ENCODE peak calls at places on chromosomes 16 and 17, in six cellular contexts. I is MV-4-11, W is colonic mucosa, G is T-cell, K is heart left ventricle, A is lower lobe of right lung. Y is an unnamed sample.

GRCh38 chr16:4693956-4694663 is 748 bp downstream of the NUDT16L1 start:
- DNase-seq in I (no peak), W (peak; percentile 60), G (peak; percentile 56), K (no peak), A (peak; percentile 67), Y (peak; percentile 89)

GRCh38 chr17:59346341-59346740 is 14.9 kb downstream of the YPEL2 start:
- DNase-seq in I (no peak), W (no peak), G (no peak), K (no peak), A (no peak), Y (no peak)

GRCh38 chr16:24508614-24509013 is 30.8 kb upstream of the RBBP6 start:
- DNase-seq in I (no peak), W (no peak), G (no peak), K (no peak), A (no peak), Y (no peak)

GRCh38 chr17:47277921-47278320 is 24.3 kb downstream of the ITGB3 start:
- DNase-seq in I (no peak), W (no peak), G (no peak), K (no peak), A (no peak), Y (no peak)

GRCh38 chr16:57145964-57146647 is 39.7 kb downstream of the PSME3IP1 start:
- DNase-seq in I (peak; percentile 25), W (no peak), G (no peak), K (no peak), A (no peak), Y (no peak)

GRCh38 chr16:50859628-50860360 is 117.9 kb downstream of the CYLD start:
- DNase-seq in I (no peak), W (peak; percentile 24), G (no peak), K (no peak), A (no peak), Y (peak; percentile 51)

GRCh38 chr17:69757794-69758430 is 317.1 kb upstream of the KCNJ16 start:
- DNase-seq in I (peak; percentile 93), W (no peak), G (no peak), K (no peak), A (no peak), Y (no peak)

GRCh38 chr17:17076066-17076465 is 33.8 kb downstream of the MPRIP start:
- DNase-seq in I (no peak), W (no peak), G (no peak), K (no peak), A (peak; percentile 15), Y (peak; percentile 26)

GRCh38 chr17:58394534-58395223 is 22.7 kb downstream of the RNF43 start:
- DNase-seq in I (no peak), W (peak; percentile 54), G (no peak), K (no peak), A (no peak), Y (no peak)

GRCh38 chr16:71789136-71789535 is 19.5 kb downstream of the AP1G1 start:
- DNase-seq in I (no peak), W (no peak), G (no peak), K (no peak), A (no peak), Y (no peak)

GRCh38 chr16:68732068-68732680 is 4.9 kb upstream of the CDH1 start:
- DNase-seq in I (no peak), W (peak; percentile 95), G (no peak), K (no peak), A (peak; percentile 84), Y (peak; percentile 87)

GRCh38 chr16:65543781-65544740 is 422.2 kb upstream of the CDH11 start:
- DNase-seq in I (no peak), W (no peak), G (no peak), K (no peak), A (no peak), Y (no peak)

GRCh38 chr17:67258836-67259468 is 14.0 kb upstream of the HELZ start:
- DNase-seq in I (peak; percentile 67), W (no peak), G (no peak), K (no peak), A (no peak), Y (no peak)

GRCh38 chr17:64155751-64156544 is 26.0 kb upstream of the ERN1 start:
- DNase-seq in I (no peak), W (peak; percentile 32), G (no peak), K (peak; percentile 84), A (no peak), Y (peak; percentile 81)

GRCh38 chr17:15261818-15262290 is 3.3 kb downstream of the PMP22 start:
- DNase-seq in I (no peak), W (no peak), G (no peak), K (no peak), A (no peak), Y (no peak)

GRCh38 chr17:9729034-9729650 is 62.2 kb downstream of the DHRS7C start:
- DNase-seq in I (peak; percentile 11), W (no peak), G (no peak), K (no peak), A (no peak), Y (no peak)

GRCh38 chr16:90004577-90004976 is 14.7 kb downstream of the DBNDD1 start:
- DNase-seq in I (no peak), W (no peak), G (no peak), K (no peak), A (no peak), Y (no peak)

GRCh38 chr16:84074721-84075120 is 32.1 kb upstream of the SLC38A8 start:
- DNase-seq in I (no peak), W (no peak), G (no peak), K (no peak), A (no peak), Y (no peak)

GRCh38 chr17:34195987-34196386 is 59.1 kb upstream of the CCL2 start:
- DNase-seq in I (no peak), W (no peak), G (no peak), K (no peak), A (no peak), Y (no peak)

GRCh38 chr17:3763777-3764170 is 37.2 kb downstream of the ITGAE start:
- DNase-seq in I (no peak), W (no peak), G (no peak), K (no peak), A (no peak), Y (peak; percentile 32)

GRCh38 chr16:14641877-14642276 is 9.1 kb downstream of the BFAR start:
- DNase-seq in I (peak; percentile 50), W (no peak), G (no peak), K (no peak), A (no peak), Y (no peak)

GRCh38 chr16:27918755-27919154 is 144.8 kb downstream of the GSG1L start:
- DNase-seq in I (no peak), W (no peak), G (no peak), K (no peak), A (no peak), Y (no peak)

GRCh38 chr17:2420131-2420530 is 19.3 kb upstream of the MNT start:
- DNase-seq in I (no peak), W (no peak), G (no peak), K (no peak), A (no peak), Y (no peak)

GRCh38 chr17:8384801-8385335 is 1.9 kb upstream of the RPL26 start:
- DNase-seq in I (no peak), W (no peak), G (no peak), K (no peak), A (no peak), Y (no peak)

GRCh38 chr16:88775825-88776224 is 9.2 kb downstream of the PIEZO1 start:
- DNase-seq in I (no peak), W (no peak), G (no peak), K (no peak), A (peak; percentile 42), Y (no peak)

GRCh38 chr16:80512460-80512859 is 28.3 kb upstream of the DYNLRB2 start:
- DNase-seq in I (no peak), W (no peak), G (no peak), K (no peak), A (no peak), Y (no peak)

GRCh38 chr17:67294451-67295199 is 49.6 kb upstream of the HELZ start:
- DNase-seq in I (no peak), W (no peak), G (no peak), K (no peak), A (no peak), Y (no peak)

GRCh38 chr17:67326440-67326839 is 39.9 kb downstream of the PSMD12 start:
- DNase-seq in I (no peak), W (no peak), G (no peak), K (no peak), A (no peak), Y (no peak)

GRCh38 chr17:79305831-79306687 is 231.4 kb downstream of the ENGASE start:
- DNase-seq in I (no peak), W (no peak), G (no peak), K (peak; percentile 15), A (no peak), Y (peak; percentile 86)

GRCh38 chr17:43360376-43360738 is 38.4 kb upstream of the ARL4D start:
- DNase-seq in I (peak; percentile 68), W (peak; percentile 39), G (peak; percentile 74), K (peak; percentile 44), A (no peak), Y (no peak)

GRCh38 chr17:41444186-41444585 is 3.4 kb upstream of the KRT38 start:
- DNase-seq in I (no peak), W (no peak), G (no peak), K (no peak), A (no peak), Y (no peak)

GRCh38 chr16:86374603-86375002 is 135.7 kb upstream of the FOXF1 start:
- DNase-seq in I (no peak), W (no peak), G (no peak), K (no peak), A (no peak), Y (no peak)

GRCh38 chr17:38358586-38359513 is 7.2 kb downstream of the SOCS7 start:
- DNase-seq in I (no peak), W (no peak), G (no peak), K (no peak), A (no peak), Y (no peak)

GRCh38 chr17:75480281-75480680 is 23.8 kb downstream of the TMEM94 start:
- DNase-seq in I (no peak), W (no peak), G (no peak), K (no peak), A (no peak), Y (peak; percentile 51)

GRCh38 chr17:9703781-9704082 is 58.4 kb downstream of the USP43 start:
- DNase-seq in I (no peak), W (no peak), G (no peak), K (no peak), A (no peak), Y (no peak)

GRCh38 chr16:180101-180920 is at the start of gene HBQ1:
- DNase-seq in I (no peak), W (no peak), G (peak; percentile 9), K (no peak), A (no peak), Y (peak; percentile 69)

GRCh38 chr17:6574689-6575595 is 18.6 kb upstream of the PITPNM3 start:
- DNase-seq in I (peak; percentile 80), W (no peak), G (peak; percentile 15), K (peak; percentile 50), A (peak; percentile 78), Y (peak; percentile 82)

GRCh38 chr17:57125406-57125805 is 40.4 kb downstream of the AKAP1 start:
- DNase-seq in I (no peak), W (no peak), G (no peak), K (no peak), A (no peak), Y (no peak)

GRCh38 chr16:51409001-51409675 is 258.1 kb upstream of the SALL1 start:
- DNase-seq in I (no peak), W (no peak), G (no peak), K (no peak), A (no peak), Y (no peak)

GRCh38 chr16:6317924-6318323 is 1014.7 kb upstream of the RBFOX1 start:
- DNase-seq in I (no peak), W (no peak), G (no peak), K (no peak), A (no peak), Y (no peak)